ENCODE peak calls at places on chromosomes 13 and 19, in five cellular contexts. O, T, J, L and V are unnamed samples.

GRCh38 chr13:99197257-99197651 is 3.4 kb upstream of the UBAC2 start:
- DNase-seq in O (no peak), T (no peak), J (no peak), L (no peak), V (no peak)

GRCh38 chr13:29654807-29655547 is 59.5 kb upstream of the SLC7A1 start:
- DNase-seq in O (no peak), T (peak), J (no peak), L (no peak), V (no peak)

GRCh38 chr19:36221474-36221873 is 6.6 kb downstream of the ZNF146 start:
- DNase-seq in O (no peak), T (no peak), J (no peak), L (no peak), V (no peak)

GRCh38 chr13:48401480-48401879 is 11.4 kb downstream of the LPAR6 start:
- DNase-seq in O (no peak), T (no peak), J (no peak), L (no peak), V (peak)

GRCh38 chr13:30292325-30292724 is 15.0 kb downstream of the KATNAL1 start:
- DNase-seq in O (no peak), T (no peak), J (no peak), L (no peak), V (no peak)

GRCh38 chr13:66778461-66778860 is 451.7 kb downstream of the PCDH9 start:
- DNase-seq in O (no peak), T (no peak), J (no peak), L (no peak), V (peak)

GRCh38 chr13:102983496-102983895 is 82.7 kb downstream of the SLC10A2 start:
- DNase-seq in O (no peak), T (peak), J (no peak), L (no peak), V (peak)

GRCh38 chr13:114069376-114070097 is 62.9 kb downstream of the RASA3 start:
- DNase-seq in O (no peak), T (no peak), J (no peak), L (peak), V (no peak)

GRCh38 chr13:23510544-23510916 is 59.7 kb upstream of the TNFRSF19 start:
- DNase-seq in O (no peak), T (peak), J (no peak), L (no peak), V (peak)

GRCh38 chr13:99855516-99855915 is 116.1 kb downstream of the ZIC5 start:
- DNase-seq in O (no peak), T (no peak), J (no peak), L (no peak), V (no peak)

GRCh38 chr13:113669871-113670341 is 2.9 kb downstream of the GRK1 start:
- DNase-seq in O (peak), T (no peak), J (no peak), L (peak), V (no peak)

GRCh38 chr13:99605417-99606321 is 104.4 kb downstream of the TM9SF2 start:
- DNase-seq in O (peak), T (no peak), J (peak), L (peak), V (no peak)

GRCh38 chr19:1650627-1651009 is 1.8 kb downstream of the TCF3 start:
- DNase-seq in O (peak), T (no peak), J (no peak), L (no peak), V (peak)

GRCh38 chr13:30396434-30397075 is 25.7 kb upstream of the UBE2L5 start:
- DNase-seq in O (no peak), T (peak), J (no peak), L (no peak), V (no peak)

GRCh38 chr13:76397413-76397812 is 488.8 kb downstream of the KCTD12 start:
- DNase-seq in O (no peak), T (no peak), J (no peak), L (no peak), V (no peak)

GRCh38 chr19:56261145-56261544 is 11.4 kb upstream of the EDDM13 start:
- DNase-seq in O (no peak), T (no peak), J (no peak), L (no peak), V (no peak)

GRCh38 chr13:21077360-21078353 is 16.3 kb upstream of the LATS2 start:
- DNase-seq in O (no peak), T (no peak), J (no peak), L (no peak), V (no peak)

GRCh38 chr19:934865-935422 is 9.1 kb downstream of the ARID3A start:
- DNase-seq in O (peak), T (no peak), J (peak), L (peak), V (peak)

GRCh38 chr13:75372517-75372916 is 109.5 kb downstream of the TBC1D4 start:
- DNase-seq in O (no peak), T (no peak), J (peak), L (no peak), V (peak)

GRCh38 chr19:18866800-18867123 is 29.2 kb downstream of the CERS1 start:
- DNase-seq in O (no peak), T (no peak), J (no peak), L (no peak), V (no peak)
- TF ChIP-seq CTCF in O (peak), T (no peak), J (peak), L (no peak), V (no peak)

DNA sequence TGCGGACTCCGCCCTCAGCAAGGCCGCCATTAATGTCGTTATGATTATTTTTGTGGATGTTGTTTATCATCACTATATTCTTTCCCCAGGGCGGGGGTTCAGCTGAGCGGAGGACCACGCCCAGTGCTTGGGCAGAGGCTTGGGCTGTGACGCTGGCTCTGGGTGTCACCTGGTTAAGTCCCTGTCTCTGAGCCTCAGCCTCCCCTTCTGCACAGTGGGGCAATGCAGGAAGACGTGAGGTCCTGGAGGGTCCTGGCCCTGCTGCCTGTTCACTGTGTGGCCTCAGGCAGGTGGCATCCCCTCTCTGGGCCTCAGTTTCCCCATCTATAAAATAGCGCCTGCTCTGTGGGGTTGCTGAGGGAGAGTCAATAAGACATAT is 32.5 kb downstream of the NFIC start:
- DNase-seq in O (no peak), T (no peak), J (no peak), L (no peak), V (no peak)
- H3K4me3 ChIP-seq in O (peak), T (no peak), J (peak), L (no peak), V (no peak)

DNA sequence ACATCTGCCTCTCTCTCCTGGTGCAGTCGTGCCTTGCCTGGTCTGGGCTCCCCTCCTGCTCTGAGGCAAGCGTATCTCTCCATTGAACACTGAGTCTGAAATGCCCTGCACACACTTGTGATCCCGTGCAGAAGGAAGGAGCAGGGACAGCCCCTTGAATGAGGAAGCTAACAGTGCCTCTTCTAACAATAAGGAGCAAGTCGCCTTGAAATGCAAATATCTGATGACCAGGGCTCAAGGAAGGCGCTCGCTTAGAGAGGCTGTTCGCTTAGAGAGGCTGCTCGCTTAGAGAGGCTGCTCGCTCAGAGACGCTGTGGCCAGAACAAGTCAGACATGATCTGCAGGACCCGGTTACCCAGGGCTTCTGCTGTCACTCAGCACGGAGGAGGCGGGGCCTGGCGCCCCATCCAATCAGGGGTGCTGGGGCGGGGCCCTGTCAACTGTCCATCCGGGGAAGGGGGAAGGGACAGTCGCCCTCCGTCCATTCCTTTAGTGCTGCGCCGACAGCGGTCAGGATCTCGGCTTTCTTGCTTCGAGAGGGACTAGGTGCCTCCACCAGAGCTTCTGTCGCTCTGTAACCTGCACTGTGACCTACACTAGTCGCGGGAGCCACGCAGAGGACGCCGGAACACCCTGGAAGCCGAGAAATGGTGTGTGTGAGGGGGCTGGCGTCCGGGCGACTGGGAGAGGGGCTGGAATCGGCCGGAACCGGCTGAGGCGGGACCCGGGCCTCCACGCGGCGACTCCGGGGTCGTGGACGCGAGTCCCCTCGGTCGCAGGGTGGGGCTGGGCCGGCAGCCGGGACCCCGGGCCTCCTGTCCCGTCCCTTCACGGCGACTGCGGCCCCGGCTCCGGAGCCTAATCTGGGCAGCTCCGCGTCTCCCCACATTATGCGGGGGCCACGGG is at the start of gene ZNF440:
- DNase-seq in O (peak), T (peak), J (peak), L (peak), V (peak)
- TF ChIP-seq CTCF in O (no peak), T (no peak), J (no peak), L (no peak), V (no peak)

DNA sequence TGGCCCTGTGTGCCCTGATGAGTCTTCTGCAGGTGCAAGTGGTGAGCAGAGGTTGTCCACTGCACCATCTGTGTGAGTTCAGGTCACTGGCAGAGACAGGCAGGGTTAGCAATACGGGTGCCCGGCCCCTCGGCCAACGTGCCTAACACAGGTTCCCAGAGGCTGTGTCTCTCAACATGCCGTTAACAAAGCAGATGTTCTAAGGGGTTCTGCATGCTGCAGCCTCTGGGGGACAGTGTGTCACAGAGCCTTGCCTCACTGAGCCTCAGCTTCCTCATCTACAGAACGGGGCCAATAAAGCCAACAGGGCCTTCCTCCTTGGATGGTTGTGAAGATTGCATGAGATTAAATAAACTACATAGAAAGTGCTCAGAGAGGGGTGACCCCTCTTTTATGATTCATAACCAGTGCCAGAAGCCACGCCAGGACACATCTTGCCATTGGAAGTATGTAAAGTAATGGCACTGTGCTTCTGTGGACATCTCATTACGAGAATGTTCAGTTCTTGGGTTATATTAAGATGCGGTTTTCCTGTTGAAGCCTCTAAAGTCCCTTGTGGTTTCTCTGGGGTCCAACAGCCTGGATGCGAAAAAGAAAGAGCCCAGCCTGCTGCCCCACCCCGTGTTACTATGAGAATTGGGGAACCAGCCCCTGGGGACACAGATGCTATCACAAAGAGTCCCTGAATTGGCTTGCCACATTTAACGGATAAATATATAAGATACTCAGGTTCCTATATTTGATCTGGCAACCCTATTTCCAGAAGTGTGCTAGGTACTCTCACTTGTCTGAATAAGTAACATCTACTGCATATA is 11.2 kb upstream of the ARHGEF18 start:
- DNase-seq in O (peak), T (no peak), J (no peak), L (no peak), V (no peak)
- H3K4me3 ChIP-seq in O (no peak), T (no peak), J (no peak), L (no peak), V (no peak)

GRCh38 chr19:6969490-6969889 is 51.7 kb downstream of the MBD3L2B start:
- DNase-seq in O (no peak), T (no peak), J (no peak), L (no peak), V (no peak)

GRCh38 chr19:6958786-6959185 is 62.4 kb downstream of the MBD3L2B start:
- DNase-seq in O (no peak), T (no peak), J (no peak), L (no peak), V (no peak)

GRCh38 chr19:6963259-6963852 is 57.9 kb downstream of the MBD3L2B start:
- DNase-seq in O (no peak), T (no peak), J (no peak), L (no peak), V (no peak)

GRCh38 chr19:6967962-6968361 is 53.3 kb downstream of the MBD3L2B start:
- DNase-seq in O (no peak), T (no peak), J (no peak), L (no peak), V (no peak)

GRCh38 chr19:6963937-6964336 is 57.3 kb downstream of the MBD3L2B start:
- DNase-seq in O (no peak), T (no peak), J (no peak), L (no peak), V (no peak)
- TF ChIP-seq CTCF in O (peak), T (no peak), J (peak), L (no peak), V (no peak)

DNA sequence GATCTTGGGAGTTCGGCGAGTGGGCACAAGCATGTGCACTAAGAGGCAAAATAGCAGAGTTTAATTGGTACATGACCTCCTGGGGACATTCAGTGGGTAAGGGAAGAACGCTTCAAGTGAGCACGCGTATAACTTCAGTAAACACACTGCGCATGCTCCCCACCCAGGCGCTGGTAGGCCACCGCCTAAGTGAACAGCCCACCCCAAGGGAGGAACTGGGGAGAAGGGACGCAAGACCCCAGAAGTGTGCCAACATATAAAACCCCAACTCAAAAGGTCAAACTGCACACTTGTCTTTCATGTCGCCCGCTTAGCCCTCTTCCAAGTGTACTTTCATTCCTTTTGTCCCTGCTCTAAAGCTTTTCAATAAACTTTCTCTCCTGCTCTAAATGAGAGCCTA is 10.5 kb upstream of the NTN5 start:
- DNase-seq in O (no peak), T (no peak), J (peak), L (no peak), V (peak)
- H3K4me3 ChIP-seq in O (peak), T (no peak), J (peak), L (no peak), V (peak)

DNA sequence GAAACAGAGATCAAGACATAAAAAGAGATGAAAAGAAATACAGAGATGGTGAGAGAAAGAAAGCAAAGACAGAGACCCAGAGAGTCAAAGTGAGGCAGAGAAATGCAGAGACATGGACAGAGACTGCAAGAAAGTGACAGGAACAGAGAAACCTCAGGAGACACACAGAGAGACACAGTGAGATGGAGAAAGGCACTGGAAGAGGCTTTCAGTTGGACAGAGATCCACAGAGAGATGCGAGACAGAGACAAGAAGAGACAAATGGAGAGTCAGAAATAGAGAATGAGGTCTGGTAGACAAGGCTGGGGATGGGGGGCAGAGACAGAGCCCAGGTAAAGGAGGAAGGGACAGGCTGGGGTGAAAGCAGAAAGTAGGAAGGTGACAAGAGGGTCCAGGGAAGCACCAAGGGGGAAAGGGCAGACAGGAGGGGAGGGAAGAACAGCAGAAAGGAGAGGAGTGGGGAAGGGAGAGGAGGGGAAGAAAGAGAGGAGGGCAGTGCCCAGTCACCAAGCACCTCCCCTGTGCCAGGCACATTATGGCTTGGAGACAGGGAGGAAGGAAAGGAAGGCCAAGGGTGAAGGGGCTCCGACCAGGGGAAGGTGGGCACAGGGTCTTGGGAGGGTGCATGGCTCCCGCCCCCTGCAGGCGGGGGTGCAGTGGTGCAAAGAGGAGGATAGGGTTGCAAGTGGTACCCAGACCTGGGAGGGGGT is 38.5 kb downstream of the DEDD2 start:
- DNase-seq in O (no peak), T (no peak), J (no peak), L (no peak), V (no peak)
- TF ChIP-seq CTCF in O (peak), T (peak), J (no peak), L (no peak), V (peak)

GRCh38 chr19:18601875-18602274 is 4.7 kb downstream of the CRLF1 start:
- DNase-seq in O (no peak), T (no peak), J (no peak), L (no peak), V (no peak)

GRCh38 chr19:18604820-18605159 is 1.8 kb downstream of the CRLF1 start:
- DNase-seq in O (no peak), T (no peak), J (no peak), L (no peak), V (no peak)

GRCh38 chr19:18605196-18605545 is 1.4 kb downstream of the CRLF1 start:
- DNase-seq in O (no peak), T (no peak), J (no peak), L (no peak), V (no peak)

GRCh38 chr19:18603958-18604819 is 2.4 kb downstream of the CRLF1 start:
- DNase-seq in O (no peak), T (no peak), J (no peak), L (no peak), V (no peak)

DNA sequence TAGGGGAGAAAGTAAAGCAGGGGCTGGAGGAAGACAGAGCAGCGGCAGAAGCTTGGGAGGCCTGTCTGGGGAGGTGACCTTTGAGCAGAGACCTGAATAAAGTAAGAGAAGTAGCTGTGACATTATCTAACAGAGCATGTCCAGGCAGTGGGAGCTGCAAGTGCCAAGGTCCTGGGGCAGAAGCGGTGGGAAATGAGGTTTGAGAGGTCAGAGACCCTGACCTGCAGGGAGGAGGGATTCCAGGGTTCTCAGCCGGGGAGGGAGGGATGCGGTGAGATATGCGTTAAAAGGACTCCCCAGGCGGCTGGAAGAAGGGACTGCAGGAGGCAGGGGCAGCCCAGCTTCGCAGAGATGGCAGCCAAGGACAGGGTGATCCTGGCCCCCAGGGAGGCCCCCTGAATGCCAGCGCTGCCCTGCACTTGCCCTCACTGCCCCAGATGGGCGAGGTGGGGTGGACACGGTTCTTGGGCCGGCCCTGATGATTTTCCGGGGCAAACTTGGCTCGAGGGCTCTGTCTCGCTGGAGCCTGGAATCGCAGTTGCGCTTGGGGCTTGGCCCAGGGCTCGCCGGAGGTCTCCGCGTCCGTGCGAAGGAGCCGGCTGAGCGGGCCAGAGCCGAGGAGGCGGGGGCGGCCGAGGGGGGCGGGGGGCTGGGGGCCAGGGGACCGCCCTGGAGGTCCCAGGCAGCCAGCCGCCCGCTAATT is 3.2 kb downstream of the CRLF1 start:
- DNase-seq in O (no peak), T (no peak), J (no peak), L (no peak), V (peak)
- H3K4me3 ChIP-seq in O (no peak), T (no peak), J (no peak), L (no peak), V (no peak)